ENCODE peak calls at places on chromosomes 6 and 20, in five cellular contexts. A is iris pigment epithelial cell, O is foreskin fibroblast, F is T-helper 2 cell, M is NCI-H510A. Q is an unnamed sample.

GRCh38 chr6:29755295-29755871 is 32.1 kb downstream of the HLA-F start:
- DNase-seq in F (no peak), O (peak; percentile 12), A (no peak), M (no peak), Q (no peak)

GRCh38 chr6:32689531-32690505 is 23.4 kb upstream of the HLA-DQB1 start:
- DNase-seq in A (peak; percentile 43), O (peak; percentile 3), F (no peak), M (no peak), Q (no peak)

GRCh38 chr6:117423754-117424153 is 2.0 kb downstream of the ROS1 start:
- DNase-seq in A (no peak), O (no peak), F (no peak), M (no peak), Q (no peak)

GRCh38 chr6:34146801-34147592 is 1.1 kb upstream of the GRM4 start:
- DNase-seq in M (no peak), O (peak; percentile 35), F (no peak), A (peak; percentile 55), Q (no peak)

GRCh38 chr6:121319112-121319553 is 15.1 kb downstream of the TBC1D32 start:
- DNase-seq in F (no peak), O (peak; percentile 45), A (peak; percentile 33), M (no peak), Q (no peak)

GRCh38 chr6:80961166-80961565 is 791.3 kb downstream of the TENT5A start:
- DNase-seq in O (peak; percentile 15), F (no peak), A (no peak), M (no peak), Q (no peak)

GRCh38 chr20:610130-611046 is at the start of gene TCF15:
- DNase-seq in A (peak; percentile 14), M (no peak), O (peak; percentile 29), F (no peak), Q (no peak)

GRCh38 chr6:14017626-14018475 is 93.1 kb downstream of the RNF182 start:
- DNase-seq in O (no peak), M (no peak), F (no peak), A (no peak), Q (no peak)

GRCh38 chr20:44594730-44595129 is 12.4 kb downstream of the PKIG start:
- DNase-seq in F (no peak), O (peak; percentile 76), A (peak; percentile 76), M (no peak), Q (no peak)

GRCh38 chr6:148693882-148694484 is 52.8 kb upstream of the UST start:
- DNase-seq in M (no peak), F (no peak), O (peak; percentile 11), A (peak; percentile 6), Q (no peak)

GRCh38 chr20:24468401-24469115 is 871 bp upstream of the SYNDIG1 start:
- DNase-seq in M (no peak), A (no peak), F (no peak), O (no peak), Q (no peak)

GRCh38 chr20:3165473-3166337 is 6.0 kb upstream of the FASTKD5 start:
- DNase-seq in F (no peak), A (peak; percentile 58), M (peak; percentile 92), O (peak; percentile 68), Q (no peak)

GRCh38 chr20:62647521-62648317 is 5.4 kb downstream of the SLCO4A1 start:
- DNase-seq in M (no peak), O (peak; percentile 21), A (no peak), F (no peak), Q (no peak)

GRCh38 chr20:3202965-3203314 is 1.5 kb downstream of the DDRGK1 start:
- DNase-seq in A (no peak), F (no peak), O (no peak), M (no peak), Q (peak; percentile 15)

GRCh38 chr6:70110128-70111022 is 192.5 kb downstream of the COL9A1 start:
- DNase-seq in O (peak; percentile 53), F (no peak), M (no peak), A (peak; percentile 16), Q (no peak)

GRCh38 chr20:12179692-12180091 is 262.0 kb downstream of the BTBD3 start:
- DNase-seq in O (no peak), F (no peak), A (no peak), M (no peak), Q (no peak)

GRCh38 chr6:2086328-2087008 is 158.9 kb downstream of the GMDS start:
- DNase-seq in M (no peak), O (peak; percentile 74), F (no peak), A (no peak), Q (no peak)

GRCh38 chr20:60138263-60139127 is 180.3 kb downstream of the CDH26 start:
- DNase-seq in A (peak; percentile 15), M (peak; percentile 21), F (peak; percentile 37), O (no peak), Q (peak; percentile 41)

GRCh38 chr6:63351995-63352586 is 32.3 kb upstream of the LGSN start:
- DNase-seq in A (peak; percentile 68), F (no peak), M (no peak), O (peak; percentile 66), Q (no peak)

GRCh38 chr6:121791396-121792315 is 356.2 kb downstream of the GJA1 start:
- DNase-seq in O (peak; percentile 16), F (no peak), A (no peak), M (no peak), Q (no peak)

GRCh38 chr6:136763255-136763654 is 29.0 kb downstream of the MAP3K5 start:
- DNase-seq in F (no peak), M (no peak), O (no peak), A (no peak), Q (no peak)

GRCh38 chr6:111957623-111958315 is 84.5 kb upstream of the FYN start:
- DNase-seq in F (no peak), A (peak; percentile 41), O (no peak), M (no peak), Q (no peak)

GRCh38 chr6:72218125-72218524 is 331.8 kb downstream of the RIMS1 start:
- DNase-seq in A (peak; percentile 39), F (no peak), O (peak; percentile 36), M (no peak), Q (no peak)

GRCh38 chr20:2557873-2558580 is 21.7 kb downstream of the TMC2 start:
- DNase-seq in M (no peak), F (no peak), O (no peak), A (no peak), Q (no peak)

GRCh38 chr6:113464959-113465358 is 392.2 kb upstream of the MARCKS start:
- DNase-seq in A (peak; percentile 89), F (no peak), M (no peak), O (peak; percentile 94), Q (no peak)

GRCh38 chr6:89585156-89585555 is 53.4 kb downstream of the LYRM2 start:
- DNase-seq in A (peak; percentile 66), F (no peak), O (no peak), M (no peak), Q (no peak)